ENCODE peak calls at places on chromosomes 12 and 14, in ten cellular contexts. C is HS-27A; I is activated CD8-positive, alpha-beta memory T cell treated with anti-CD3 and anti-CD28 coated beads for 4 hours; S is HTR-8/SVneo; M is stimulated activated naive CD4-positive, alpha-beta T cell treated with Interleukin-2 at 50 U/mL for 16 hours; U is central memory CD4-positive, alpha-beta T cell; Y is OCI-M1; K is left cardiac atrium; W is NCI-H82; T is activated CD4-positive, alpha-beta T cell treated with anti-CD3 and anti-CD28 coated beads, Interleukin-2, amount 50 U/mL, for 1 hour. O is an unnamed sample.

GRCh38 chr12:31331242-31331641 is 5.3 kb upstream of the SINHCAF start:
- DNase-seq in C (no peak), I (no peak), S (no peak), M (no peak), U (no peak), Y (no peak), K (no peak), W (no peak), T (no peak), O (no peak)

GRCh38 chr12:109292342-109292711 is 16.8 kb downstream of the FOXN4 start:
- DNase-seq in C (no peak), I (no peak), S (no peak), M (no peak), U (no peak), Y (no peak), K (no peak), W (no peak), T (no peak), O (no peak)

GRCh38 chr12:57454566-57455373 is at the start of gene INHBE:
- DNase-seq in C (peak), I (no peak), S (no peak), M (no peak), U (no peak), Y (peak), K (no peak), W (peak), T (no peak), O (no peak)

GRCh38 chr14:72416892-72417291 is 477.0 kb downstream of the DPF3 start:
- DNase-seq in C (no peak), I (no peak), S (no peak), M (no peak), U (no peak), Y (no peak), K (no peak), W (no peak), T (no peak), O (peak)

GRCh38 chr12:11814362-11814761 is 164.9 kb downstream of the ETV6 start:
- DNase-seq in C (peak), I (no peak), S (peak), M (no peak), U (no peak), Y (no peak), K (no peak), W (no peak), T (no peak), O (no peak)

GRCh38 chr12:3601466-3602150 is 110.6 kb downstream of the PRMT8 start:
- DNase-seq in C (no peak), I (no peak), S (no peak), M (no peak), U (no peak), Y (no peak), K (no peak), W (peak), T (no peak), O (no peak)

GRCh38 chr12:109563291-109564284 is 9.7 kb downstream of the MMAB start:
- DNase-seq in C (no peak), I (no peak), S (no peak), M (no peak), U (no peak), Y (no peak), K (no peak), W (no peak), T (no peak), O (no peak)

GRCh38 chr14:96081767-96082400 is 42.7 kb downstream of the C14orf132 start:
- DNase-seq in C (no peak), I (no peak), S (no peak), M (no peak), U (no peak), Y (no peak), K (no peak), W (no peak), T (no peak), O (no peak)

GRCh38 chr12:113161415-113162016 is 12.0 kb downstream of the CFAP73 start:
- DNase-seq in C (no peak), I (no peak), S (no peak), M (no peak), U (no peak), Y (no peak), K (no peak), W (peak), T (no peak), O (no peak)

GRCh38 chr12:65868133-65868705 is 43.9 kb downstream of the HMGA2 start:
- DNase-seq in C (no peak), I (no peak), S (peak), M (no peak), U (no peak), Y (peak), K (no peak), W (no peak), T (no peak), O (no peak)

GRCh38 chr12:112170376-112170775 is 45.0 kb downstream of the TRAFD1 start:
- DNase-seq in C (no peak), I (no peak), S (peak), M (peak), U (no peak), Y (peak), K (peak), W (peak), T (peak), O (no peak)

GRCh38 chr12:105848286-105848685 is 290.5 kb downstream of the NUAK1 start:
- DNase-seq in C (no peak), I (no peak), S (no peak), M (no peak), U (no peak), Y (no peak), K (no peak), W (no peak), T (no peak), O (no peak)

GRCh38 chr14:92099802-92100201 is 6.6 kb downstream of the ATXN3 start:
- DNase-seq in C (no peak), I (no peak), S (no peak), M (no peak), U (no peak), Y (no peak), K (no peak), W (no peak), T (no peak), O (no peak)

GRCh38 chr12:24803406-24804245 is 145.3 kb downstream of the BCAT1 start:
- DNase-seq in C (no peak), I (no peak), S (no peak), M (no peak), U (no peak), Y (no peak), K (no peak), W (no peak), T (no peak), O (no peak)

GRCh38 chr12:19643635-19644034 is 204.3 kb downstream of the AEBP2 start:
- DNase-seq in C (peak), I (no peak), S (peak), M (no peak), U (no peak), Y (peak), K (no peak), W (peak), T (no peak), O (no peak)

O was measured in LoVo.